ENCODE peak calls at places on chromosomes 5 and 9, in ten cellular contexts. R, K, Y, F, U, G, W, A, E and B are unnamed samples.
A peak's percentile ranks its signal among the peaks of the same experiment; 100 is the strongest.

GRCh38 chr5:120396186-120396585 is 67.9 kb upstream of the PRR16 start:
- DNase-seq in R (no peak), K (no peak), Y (no peak), F (no peak), U (peak; percentile 66), G (no peak), W (no peak), A (no peak), E (no peak), B (no peak)

GRCh38 chr5:4038994-4039393 is 443.4 kb downstream of the IRX1 start:
- DNase-seq in R (no peak), K (no peak), Y (no peak), F (no peak), U (no peak), G (no peak), W (no peak), A (no peak), E (no peak), B (no peak)

GRCh38 chr5:14545308-14545707 is 36.3 kb upstream of the OTULINL start:
- DNase-seq in R (no peak), K (no peak), Y (peak; percentile 11), F (no peak), U (no peak), G (no peak), W (no peak), A (no peak), E (no peak), B (no peak)

GRCh38 chr9:109600142-109600541 is 102.0 kb upstream of the PTPN3 start:
- DNase-seq in R (no peak), K (no peak), Y (peak; percentile 65), F (no peak), U (peak; percentile 63), G (no peak), W (peak; percentile 38), A (no peak), E (no peak), B (no peak)

GRCh38 chr5:116508835-116509234 is 65.8 kb downstream of the SEMA6A start:
- DNase-seq in R (no peak), K (no peak), Y (no peak), F (no peak), U (no peak), G (no peak), W (no peak), A (no peak), E (no peak), B (no peak)

GRCh38 chr5:150075806-150076205 is 10.5 kb downstream of the CSF1R start:
- DNase-seq in R (no peak), K (no peak), Y (no peak), F (peak; percentile 21), U (no peak), G (no peak), W (no peak), A (no peak), E (no peak), B (no peak)

GRCh38 chr9:82410306-82410705 is 421.7 kb downstream of the SPATA31D1 start:
- DNase-seq in R (no peak), K (no peak), Y (peak; percentile 45), F (peak; percentile 20), U (peak; percentile 81), G (no peak), W (no peak), A (no peak), E (no peak), B (peak; percentile 19)

GRCh38 chr5:109281136-109281690 is 128.6 kb downstream of the PJA2 start:
- DNase-seq in R (no peak), K (no peak), Y (peak; percentile 36), F (no peak), U (no peak), G (no peak), W (no peak), A (no peak), E (peak; percentile 30), B (no peak)

GRCh38 chr5:1131191-1131621 is 19.3 kb upstream of the SLC12A7 start:
- DNase-seq in R (no peak), K (no peak), Y (no peak), F (no peak), U (no peak), G (no peak), W (no peak), A (no peak), E (no peak), B (no peak)

GRCh38 chr5:157857821-157858526 is 971 bp downstream of the CLINT1 start:
- DNase-seq in R (no peak), K (no peak), Y (no peak), F (peak; percentile 49), U (peak; percentile 67), G (peak; percentile 48), W (no peak), A (no peak), E (no peak), B (no peak)

GRCh38 chr5:110094559-110094958 is 404.8 kb downstream of the MAN2A1 start:
- DNase-seq in R (no peak), K (no peak), Y (no peak), F (no peak), U (no peak), G (no peak), W (no peak), A (no peak), E (no peak), B (no peak)

GRCh38 chr5:119022017-119022745 is 33.8 kb upstream of the DTWD2 start:
- DNase-seq in R (no peak), K (no peak), Y (peak; percentile 58), F (peak; percentile 48), U (peak; percentile 25), G (no peak), W (no peak), A (no peak), E (no peak), B (no peak)

GRCh38 chr5:180052211-180052818 is 19.2 kb downstream of the RNF130 start:
- DNase-seq in R (no peak), K (no peak), Y (no peak), F (no peak), U (no peak), G (no peak), W (no peak), A (no peak), E (no peak), B (no peak)

GRCh38 chr5:111929892-111930291 is 172.9 kb upstream of the NREP start:
- DNase-seq in R (no peak), K (no peak), Y (no peak), F (no peak), U (peak; percentile 93), G (no peak), W (no peak), A (no peak), E (no peak), B (no peak)

GRCh38 chr5:67147768-67148167 is 48.8 kb downstream of the CD180 start:
- DNase-seq in R (no peak), K (no peak), Y (no peak), F (no peak), U (no peak), G (no peak), W (no peak), A (no peak), E (no peak), B (no peak)

GRCh38 chr5:50667079-50667652 is 729 bp downstream of the PARP8 start:
- DNase-seq in R (no peak), K (peak; percentile 44), Y (peak; percentile 46), F (peak; percentile 33), U (peak; percentile 59), G (no peak), W (peak; percentile 7), A (peak; percentile 17), E (peak; percentile 51), B (no peak)

GRCh38 chr5:134523543-134524136 is 1.8 kb upstream of the JADE2 start:
- DNase-seq in R (no peak), K (no peak), Y (peak; percentile 30), F (no peak), U (no peak), G (no peak), W (no peak), A (no peak), E (no peak), B (no peak)

GRCh38 chr5:21807953-21808352 is 1045.2 kb downstream of the CDH12 start:
- DNase-seq in R (no peak), K (no peak), Y (peak; percentile 88), F (no peak), U (peak; percentile 54), G (no peak), W (no peak), A (no peak), E (no peak), B (no peak)

GRCh38 chr9:89179920-89180667 is 1.5 kb upstream of the SHC3 start:
- DNase-seq in R (no peak), K (no peak), Y (peak; percentile 91), F (peak; percentile 45), U (peak; percentile 93), G (peak; percentile 2), W (peak; percentile 10), A (peak; percentile 90), E (peak; percentile 94), B (no peak)

GRCh38 chr5:109585012-109585599 is 104.6 kb upstream of the MAN2A1 start:
- DNase-seq in R (no peak), K (no peak), Y (no peak), F (no peak), U (peak; percentile 5), G (no peak), W (no peak), A (no peak), E (no peak), B (no peak)

GRCh38 chr5:332843-333242 is 11.3 kb downstream of the AHRR start:
- DNase-seq in R (no peak), K (no peak), Y (no peak), F (no peak), U (no peak), G (no peak), W (no peak), A (no peak), E (no peak), B (no peak)

GRCh38 chr5:124891179-124891578 is 144.7 kb upstream of the ZNF608 start:
- DNase-seq in R (no peak), K (no peak), Y (no peak), F (no peak), U (no peak), G (no peak), W (no peak), A (no peak), E (no peak), B (no peak)

GRCh38 chr5:130759061-130759460 is 406.0 kb downstream of the HINT1 start:
- DNase-seq in R (no peak), K (no peak), Y (no peak), F (no peak), U (no peak), G (no peak), W (no peak), A (no peak), E (no peak), B (no peak)

GRCh38 chr5:109553826-109554225 is 135.9 kb upstream of the MAN2A1 start:
- DNase-seq in R (no peak), K (no peak), Y (no peak), F (no peak), U (peak; percentile 88), G (no peak), W (no peak), A (no peak), E (no peak), B (no peak)

GRCh38 chr5:126742425-126742824 is 34.5 kb upstream of the LMNB1 start:
- DNase-seq in R (no peak), K (no peak), Y (no peak), F (no peak), U (no peak), G (no peak), W (no peak), A (no peak), E (no peak), B (no peak)

GRCh38 chr5:141686648-141687416 is 4.8 kb upstream of the ARAP3 start:
- DNase-seq in R (no peak), K (no peak), Y (no peak), F (no peak), U (no peak), G (no peak), W (no peak), A (no peak), E (no peak), B (no peak)

GRCh38 chr5:133387091-133387490 is 225.2 kb downstream of the FSTL4 start:
- DNase-seq in R (peak; percentile 20), K (no peak), Y (peak; percentile 8), F (no peak), U (no peak), G (no peak), W (no peak), A (no peak), E (no peak), B (no peak)

GRCh38 chr9:134055981-134056461 is 11.8 kb downstream of the BRD3 start:
- DNase-seq in R (no peak), K (no peak), Y (peak; percentile 61), F (no peak), U (peak; percentile 91), G (no peak), W (no peak), A (peak; percentile 62), E (peak; percentile 16), B (no peak)